ENCODE peak calls at places on chromosome 13, in five cellular contexts. One of them, this sample, is unnamed.

GRCh38 chr13:53150568-53150967 is 122.0 kb downstream of the OLFM4 start:
- DNase-seq in GDM1: no peak
- DNase-seq in left lobe of liver: no peak
- DNase-seq in glutamatergic neuron: no peak
- DNase-seq in IMR-90: no peak
- DNase-seq in this sample: no peak

GRCh38 chr13:95156208-95156607 is 145.0 kb downstream of the ABCC4 start:
- DNase-seq in glutamatergic neuron: no peak
- DNase-seq in left lobe of liver: no peak
- DNase-seq in GDM1: no peak
- DNase-seq in IMR-90: peak
- DNase-seq in this sample: no peak

GRCh38 chr13:99442273-99442895 is 58.9 kb upstream of the TM9SF2 start:
- DNase-seq in IMR-90: peak
- DNase-seq in glutamatergic neuron: no peak
- DNase-seq in left lobe of liver: no peak
- DNase-seq in GDM1: peak
- DNase-seq in this sample: no peak

GRCh38 chr13:92436927-92437326 is 789.7 kb upstream of the GPC6 start:
- DNase-seq in glutamatergic neuron: no peak
- DNase-seq in GDM1: no peak
- DNase-seq in left lobe of liver: no peak
- DNase-seq in IMR-90: no peak
- DNase-seq in this sample: no peak

GRCh38 chr13:36559388-36559787 is 114.4 kb upstream of the SERTM1 start:
- DNase-seq in IMR-90: no peak
- DNase-seq in GDM1: no peak
- DNase-seq in glutamatergic neuron: no peak
- DNase-seq in left lobe of liver: no peak
- DNase-seq in this sample: no peak

GRCh38 chr13:47858678-47859050 is 142.4 kb downstream of the SUCLA2 start:
- DNase-seq in GDM1: no peak
- DNase-seq in IMR-90: peak
- DNase-seq in glutamatergic neuron: no peak
- DNase-seq in left lobe of liver: no peak
- DNase-seq in this sample: no peak

GRCh38 chr13:111852701-111853100 is 214.2 kb upstream of the SOX1 start:
- DNase-seq in IMR-90: no peak
- DNase-seq in left lobe of liver: no peak
- DNase-seq in GDM1: no peak
- DNase-seq in glutamatergic neuron: no peak
- DNase-seq in this sample: no peak

GRCh38 chr13:39815345-39816111 is 160.1 kb downstream of the COG6 start:
- DNase-seq in left lobe of liver: no peak
- DNase-seq in GDM1: no peak
- DNase-seq in glutamatergic neuron: no peak
- DNase-seq in IMR-90: no peak
- DNase-seq in this sample: no peak

GRCh38 chr13:109874921-109875454 is 88.6 kb upstream of the IRS2 start:
- DNase-seq in left lobe of liver: no peak
- DNase-seq in IMR-90: peak
- DNase-seq in glutamatergic neuron: no peak
- DNase-seq in GDM1: no peak
- DNase-seq in this sample: no peak

GRCh38 chr13:28753208-28753892 is 34.6 kb upstream of the SLC46A3 start:
- DNase-seq in glutamatergic neuron: no peak
- DNase-seq in GDM1: peak
- DNase-seq in IMR-90: peak
- DNase-seq in left lobe of liver: no peak
- DNase-seq in this sample: peak

GRCh38 chr13:47945738-47946137 is 55.3 kb downstream of the SUCLA2 start:
- DNase-seq in glutamatergic neuron: no peak
- DNase-seq in left lobe of liver: no peak
- DNase-seq in GDM1: no peak
- DNase-seq in IMR-90: peak
- DNase-seq in this sample: no peak

GRCh38 chr13:109836629-109837607 is 50.5 kb upstream of the IRS2 start:
- DNase-seq in IMR-90: no peak
- DNase-seq in glutamatergic neuron: no peak
- DNase-seq in left lobe of liver: peak
- DNase-seq in GDM1: no peak
- DNase-seq in this sample: peak

GRCh38 chr13:28583661-28584091 is 75.3 kb upstream of the POMP start:
- DNase-seq in glutamatergic neuron: peak
- DNase-seq in left lobe of liver: no peak
- DNase-seq in GDM1: no peak
- DNase-seq in IMR-90: peak
- DNase-seq in this sample: no peak

GRCh38 chr13:21033866-21034601 is 27.4 kb downstream of the LATS2 start:
- DNase-seq in left lobe of liver: no peak
- DNase-seq in IMR-90: no peak
- DNase-seq in glutamatergic neuron: no peak
- DNase-seq in GDM1: no peak
- DNase-seq in this sample: no peak

GRCh38 chr13:24741016-24741662 is 22.8 kb upstream of the RNF17 start:
- DNase-seq in GDM1: no peak
- DNase-seq in left lobe of liver: no peak
- DNase-seq in glutamatergic neuron: no peak
- DNase-seq in IMR-90: no peak
- DNase-seq in this sample: no peak

GRCh38 chr13:79522583-79522982 is 41.6 kb downstream of the NDFIP2 start:
- DNase-seq in IMR-90: peak
- DNase-seq in glutamatergic neuron: no peak
- DNase-seq in left lobe of liver: no peak
- DNase-seq in GDM1: peak
- DNase-seq in this sample: no peak

GRCh38 chr13:75151081-75151643 is 330.8 kb downstream of the TBC1D4 start:
- DNase-seq in IMR-90: peak
- DNase-seq in left lobe of liver: no peak
- DNase-seq in GDM1: no peak
- DNase-seq in glutamatergic neuron: no peak
- DNase-seq in this sample: no peak

GRCh38 chr13:23541221-23541620 is 29.0 kb upstream of the TNFRSF19 start:
- DNase-seq in GDM1: no peak
- DNase-seq in left lobe of liver: no peak
- DNase-seq in IMR-90: peak
- DNase-seq in glutamatergic neuron: no peak
- DNase-seq in this sample: no peak

GRCh38 chr13:41973247-41973741 is 12.4 kb upstream of the VWA8 start:
- DNase-seq in IMR-90: no peak
- DNase-seq in left lobe of liver: no peak
- DNase-seq in GDM1: no peak
- DNase-seq in glutamatergic neuron: no peak
- DNase-seq in this sample: peak

GRCh38 chr13:79874396-79875360 is 393.7 kb downstream of the NDFIP2 start:
- DNase-seq in GDM1: no peak
- DNase-seq in glutamatergic neuron: no peak
- DNase-seq in IMR-90: peak
- DNase-seq in left lobe of liver: no peak
- DNase-seq in this sample: no peak

GRCh38 chr13:35898041-35898440 is 233.1 kb downstream of the DCLK1 start:
- DNase-seq in glutamatergic neuron: no peak
- DNase-seq in left lobe of liver: no peak
- DNase-seq in IMR-90: no peak
- DNase-seq in GDM1: no peak
- DNase-seq in this sample: no peak

GRCh38 chr13:74056829-74057564 is 77.2 kb downstream of the KLF12 start:
- DNase-seq in left lobe of liver: no peak
- DNase-seq in GDM1: no peak
- DNase-seq in glutamatergic neuron: peak
- DNase-seq in IMR-90: no peak
- DNase-seq in this sample: no peak